ENCODE peak calls at places on chromosomes 6 and 20, in nine cellular contexts. One of them, this sample, is unnamed.

GRCh38 chr20:63375438-63375837 is 14.3 kb upstream of the CHRNA4 start:
- DNase-seq in CD8-positive, alpha-beta memory T cell: no peak
- DNase-seq in tibial artery: no peak
- DNase-seq in stimulated activated CD8-positive, alpha-beta memory T cell treated with anti-CD3 and anti-CD28 coated beads, Interleukin-15, amount 100 ng/mL, for 48 hours: no peak
- DNase-seq in stimulated activated CD4-positive, alpha-beta T cell treated with anti-CD3 and anti-CD28 coated beads, Interleukin-2, amount 100 ng/mL, for 4 hours: no peak
- DNase-seq in AG10803: no peak
- DNase-seq in PC-9: no peak
- DNase-seq in WTC11: no peak
- DNase-seq in mucosa of gallbladder: no peak
- DNase-seq in this sample: no peak

GRCh38 chr20:35007891-35008290 is 52.2 kb downstream of the MYH7B start:
- DNase-seq in stimulated activated CD8-positive, alpha-beta memory T cell treated with anti-CD3 and anti-CD28 coated beads, Interleukin-15, amount 100 ng/mL, for 48 hours: no peak
- DNase-seq in PC-9: no peak
- DNase-seq in WTC11: no peak
- DNase-seq in tibial artery: peak; percentile 12
- DNase-seq in CD8-positive, alpha-beta memory T cell: no peak
- DNase-seq in stimulated activated CD4-positive, alpha-beta T cell treated with anti-CD3 and anti-CD28 coated beads, Interleukin-2, amount 100 ng/mL, for 4 hours: no peak
- DNase-seq in mucosa of gallbladder: no peak
- DNase-seq in AG10803: no peak
- DNase-seq in this sample: no peak

GRCh38 chr6:42278131-42278853 is 60.6 kb upstream of the MRPS10 start:
- DNase-seq in CD8-positive, alpha-beta memory T cell: no peak
- DNase-seq in AG10803: no peak
- DNase-seq in PC-9: no peak
- DNase-seq in tibial artery: no peak
- DNase-seq in WTC11: no peak
- DNase-seq in stimulated activated CD4-positive, alpha-beta T cell treated with anti-CD3 and anti-CD28 coated beads, Interleukin-2, amount 100 ng/mL, for 4 hours: no peak
- DNase-seq in mucosa of gallbladder: no peak
- DNase-seq in stimulated activated CD8-positive, alpha-beta memory T cell treated with anti-CD3 and anti-CD28 coated beads, Interleukin-15, amount 100 ng/mL, for 48 hours: no peak
- DNase-seq in this sample: no peak

GRCh38 chr6:31791324-31792089 is 4.0 kb downstream of the VARS1 start:
- DNase-seq in stimulated activated CD8-positive, alpha-beta memory T cell treated with anti-CD3 and anti-CD28 coated beads, Interleukin-15, amount 100 ng/mL, for 48 hours: no peak
- DNase-seq in WTC11: peak; percentile 83
- DNase-seq in stimulated activated CD4-positive, alpha-beta T cell treated with anti-CD3 and anti-CD28 coated beads, Interleukin-2, amount 100 ng/mL, for 4 hours: no peak
- DNase-seq in AG10803: peak; percentile 43
- DNase-seq in CD8-positive, alpha-beta memory T cell: no peak
- DNase-seq in tibial artery: no peak
- DNase-seq in PC-9: no peak
- DNase-seq in mucosa of gallbladder: peak; percentile 37
- DNase-seq in this sample: no peak

GRCh38 chr6:84554706-84555105 is 209.7 kb downstream of the TBX18 start:
- DNase-seq in PC-9: no peak
- DNase-seq in tibial artery: no peak
- DNase-seq in stimulated activated CD8-positive, alpha-beta memory T cell treated with anti-CD3 and anti-CD28 coated beads, Interleukin-15, amount 100 ng/mL, for 48 hours: no peak
- DNase-seq in stimulated activated CD4-positive, alpha-beta T cell treated with anti-CD3 and anti-CD28 coated beads, Interleukin-2, amount 100 ng/mL, for 4 hours: no peak
- DNase-seq in CD8-positive, alpha-beta memory T cell: no peak
- DNase-seq in mucosa of gallbladder: no peak
- DNase-seq in AG10803: no peak
- DNase-seq in WTC11: no peak
- DNase-seq in this sample: no peak

GRCh38 chr6:167760979-167761793 is 65.5 kb upstream of the AFDN start:
- DNase-seq in CD8-positive, alpha-beta memory T cell: no peak
- DNase-seq in tibial artery: peak; percentile 70
- DNase-seq in mucosa of gallbladder: peak; percentile 76
- DNase-seq in AG10803: no peak
- DNase-seq in stimulated activated CD8-positive, alpha-beta memory T cell treated with anti-CD3 and anti-CD28 coated beads, Interleukin-15, amount 100 ng/mL, for 48 hours: no peak
- DNase-seq in WTC11: no peak
- DNase-seq in stimulated activated CD4-positive, alpha-beta T cell treated with anti-CD3 and anti-CD28 coated beads, Interleukin-2, amount 100 ng/mL, for 4 hours: no peak
- DNase-seq in PC-9: no peak
- DNase-seq in this sample: no peak

GRCh38 chr6:111540971-111541719 is 58.1 kb upstream of the REV3L start:
- DNase-seq in PC-9: no peak
- DNase-seq in CD8-positive, alpha-beta memory T cell: no peak
- DNase-seq in tibial artery: no peak
- DNase-seq in mucosa of gallbladder: no peak
- DNase-seq in stimulated activated CD8-positive, alpha-beta memory T cell treated with anti-CD3 and anti-CD28 coated beads, Interleukin-15, amount 100 ng/mL, for 48 hours: no peak
- DNase-seq in AG10803: no peak
- DNase-seq in WTC11: no peak
- DNase-seq in stimulated activated CD4-positive, alpha-beta T cell treated with anti-CD3 and anti-CD28 coated beads, Interleukin-2, amount 100 ng/mL, for 4 hours: no peak
- DNase-seq in this sample: no peak

GRCh38 chr20:50019466-50020256 is 36.9 kb downstream of the SNAI1 start:
- DNase-seq in tibial artery: no peak
- DNase-seq in stimulated activated CD4-positive, alpha-beta T cell treated with anti-CD3 and anti-CD28 coated beads, Interleukin-2, amount 100 ng/mL, for 4 hours: no peak
- DNase-seq in mucosa of gallbladder: no peak
- DNase-seq in WTC11: no peak
- DNase-seq in PC-9: peak; percentile 43
- DNase-seq in AG10803: no peak
- DNase-seq in CD8-positive, alpha-beta memory T cell: no peak
- DNase-seq in stimulated activated CD8-positive, alpha-beta memory T cell treated with anti-CD3 and anti-CD28 coated beads, Interleukin-15, amount 100 ng/mL, for 48 hours: no peak
- DNase-seq in this sample: no peak

GRCh38 chr6:41370488-41371111 is 35.2 kb downstream of the NCR2 start:
- DNase-seq in CD8-positive, alpha-beta memory T cell: no peak
- DNase-seq in stimulated activated CD8-positive, alpha-beta memory T cell treated with anti-CD3 and anti-CD28 coated beads, Interleukin-15, amount 100 ng/mL, for 48 hours: no peak
- DNase-seq in stimulated activated CD4-positive, alpha-beta T cell treated with anti-CD3 and anti-CD28 coated beads, Interleukin-2, amount 100 ng/mL, for 4 hours: no peak
- DNase-seq in tibial artery: no peak
- DNase-seq in AG10803: no peak
- DNase-seq in WTC11: no peak
- DNase-seq in PC-9: no peak
- DNase-seq in mucosa of gallbladder: no peak
- DNase-seq in this sample: no peak

GRCh38 chr20:20712004-20712473 is 405 bp downstream of the RALGAPA2 start:
- DNase-seq in AG10803: no peak
- DNase-seq in tibial artery: no peak
- DNase-seq in CD8-positive, alpha-beta memory T cell: no peak
- DNase-seq in mucosa of gallbladder: peak; percentile 22
- DNase-seq in PC-9: peak; percentile 13
- DNase-seq in stimulated activated CD4-positive, alpha-beta T cell treated with anti-CD3 and anti-CD28 coated beads, Interleukin-2, amount 100 ng/mL, for 4 hours: no peak
- DNase-seq in WTC11: peak; percentile 36
- DNase-seq in stimulated activated CD8-positive, alpha-beta memory T cell treated with anti-CD3 and anti-CD28 coated beads, Interleukin-15, amount 100 ng/mL, for 48 hours: no peak
- DNase-seq in this sample: no peak

GRCh38 chr6:80280258-80281010 is 174.0 kb downstream of the BCKDHB start:
- DNase-seq in PC-9: peak; percentile 3
- DNase-seq in tibial artery: no peak
- DNase-seq in CD8-positive, alpha-beta memory T cell: no peak
- DNase-seq in stimulated activated CD4-positive, alpha-beta T cell treated with anti-CD3 and anti-CD28 coated beads, Interleukin-2, amount 100 ng/mL, for 4 hours: no peak
- DNase-seq in AG10803: peak; percentile 35
- DNase-seq in stimulated activated CD8-positive, alpha-beta memory T cell treated with anti-CD3 and anti-CD28 coated beads, Interleukin-15, amount 100 ng/mL, for 48 hours: no peak
- DNase-seq in WTC11: no peak
- DNase-seq in mucosa of gallbladder: no peak
- DNase-seq in this sample: no peak

GRCh38 chr6:157909282-157909664 is 72.4 kb upstream of the SYNJ2 start:
- DNase-seq in PC-9: no peak
- DNase-seq in AG10803: no peak
- DNase-seq in mucosa of gallbladder: no peak
- DNase-seq in CD8-positive, alpha-beta memory T cell: no peak
- DNase-seq in WTC11: no peak
- DNase-seq in stimulated activated CD4-positive, alpha-beta T cell treated with anti-CD3 and anti-CD28 coated beads, Interleukin-2, amount 100 ng/mL, for 4 hours: no peak
- DNase-seq in stimulated activated CD8-positive, alpha-beta memory T cell treated with anti-CD3 and anti-CD28 coated beads, Interleukin-15, amount 100 ng/mL, for 48 hours: no peak
- DNase-seq in tibial artery: no peak
- DNase-seq in this sample: no peak

GRCh38 chr6:73803562-73804221 is 107.7 kb downstream of the CD109 start:
- DNase-seq in mucosa of gallbladder: no peak
- DNase-seq in AG10803: peak; percentile 98
- DNase-seq in CD8-positive, alpha-beta memory T cell: no peak
- DNase-seq in PC-9: peak; percentile 37
- DNase-seq in WTC11: peak; percentile 68
- DNase-seq in tibial artery: no peak
- DNase-seq in stimulated activated CD8-positive, alpha-beta memory T cell treated with anti-CD3 and anti-CD28 coated beads, Interleukin-15, amount 100 ng/mL, for 48 hours: no peak
- DNase-seq in stimulated activated CD4-positive, alpha-beta T cell treated with anti-CD3 and anti-CD28 coated beads, Interleukin-2, amount 100 ng/mL, for 4 hours: no peak
- DNase-seq in this sample: no peak

GRCh38 chr6:170096803-170097504 is 193.9 kb downstream of the DLL1 start:
- DNase-seq in stimulated activated CD4-positive, alpha-beta T cell treated with anti-CD3 and anti-CD28 coated beads, Interleukin-2, amount 100 ng/mL, for 4 hours: no peak
- DNase-seq in AG10803: no peak
- DNase-seq in CD8-positive, alpha-beta memory T cell: no peak
- DNase-seq in tibial artery: peak; percentile 4
- DNase-seq in WTC11: peak; percentile 3
- DNase-seq in PC-9: no peak
- DNase-seq in mucosa of gallbladder: no peak
- DNase-seq in stimulated activated CD8-positive, alpha-beta memory T cell treated with anti-CD3 and anti-CD28 coated beads, Interleukin-15, amount 100 ng/mL, for 48 hours: no peak
- DNase-seq in this sample: no peak

GRCh38 chr6:112879920-112880413 is 532.8 kb downstream of the RFPL4B start:
- DNase-seq in WTC11: peak; percentile 83
- DNase-seq in stimulated activated CD4-positive, alpha-beta T cell treated with anti-CD3 and anti-CD28 coated beads, Interleukin-2, amount 100 ng/mL, for 4 hours: no peak
- DNase-seq in CD8-positive, alpha-beta memory T cell: peak; percentile 3
- DNase-seq in tibial artery: no peak
- DNase-seq in PC-9: peak; percentile 61
- DNase-seq in AG10803: peak; percentile 6
- DNase-seq in mucosa of gallbladder: peak; percentile 33
- DNase-seq in stimulated activated CD8-positive, alpha-beta memory T cell treated with anti-CD3 and anti-CD28 coated beads, Interleukin-15, amount 100 ng/mL, for 48 hours: no peak
- DNase-seq in this sample: no peak

GRCh38 chr20:4234128-4234527 is 218.8 kb upstream of the RNF24 start:
- DNase-seq in stimulated activated CD4-positive, alpha-beta T cell treated with anti-CD3 and anti-CD28 coated beads, Interleukin-2, amount 100 ng/mL, for 4 hours: no peak
- DNase-seq in stimulated activated CD8-positive, alpha-beta memory T cell treated with anti-CD3 and anti-CD28 coated beads, Interleukin-15, amount 100 ng/mL, for 48 hours: no peak
- DNase-seq in CD8-positive, alpha-beta memory T cell: no peak
- DNase-seq in AG10803: peak; percentile 95
- DNase-seq in WTC11: no peak
- DNase-seq in PC-9: no peak
- DNase-seq in mucosa of gallbladder: no peak
- DNase-seq in tibial artery: peak; percentile 59
- DNase-seq in this sample: no peak

GRCh38 chr6:119575721-119576120 is 226.2 kb upstream of the MAN1A1 start:
- DNase-seq in AG10803: peak; percentile 82
- DNase-seq in tibial artery: no peak
- DNase-seq in CD8-positive, alpha-beta memory T cell: no peak
- DNase-seq in mucosa of gallbladder: no peak
- DNase-seq in stimulated activated CD8-positive, alpha-beta memory T cell treated with anti-CD3 and anti-CD28 coated beads, Interleukin-15, amount 100 ng/mL, for 48 hours: no peak
- DNase-seq in WTC11: no peak
- DNase-seq in PC-9: no peak
- DNase-seq in stimulated activated CD4-positive, alpha-beta T cell treated with anti-CD3 and anti-CD28 coated beads, Interleukin-2, amount 100 ng/mL, for 4 hours: no peak
- DNase-seq in this sample: no peak

GRCh38 chr6:54448617-54449016 is 140.4 kb downstream of the TINAG start:
- DNase-seq in WTC11: no peak
- DNase-seq in tibial artery: no peak
- DNase-seq in AG10803: no peak
- DNase-seq in stimulated activated CD8-positive, alpha-beta memory T cell treated with anti-CD3 and anti-CD28 coated beads, Interleukin-15, amount 100 ng/mL, for 48 hours: no peak
- DNase-seq in PC-9: no peak
- DNase-seq in stimulated activated CD4-positive, alpha-beta T cell treated with anti-CD3 and anti-CD28 coated beads, Interleukin-2, amount 100 ng/mL, for 4 hours: no peak
- DNase-seq in CD8-positive, alpha-beta memory T cell: no peak
- DNase-seq in mucosa of gallbladder: no peak
- DNase-seq in this sample: no peak

GRCh38 chr6:13624871-13625288 is 9.7 kb downstream of the NOL7 start:
- DNase-seq in stimulated activated CD8-positive, alpha-beta memory T cell treated with anti-CD3 and anti-CD28 coated beads, Interleukin-15, amount 100 ng/mL, for 48 hours: no peak
- DNase-seq in tibial artery: no peak
- DNase-seq in stimulated activated CD4-positive, alpha-beta T cell treated with anti-CD3 and anti-CD28 coated beads, Interleukin-2, amount 100 ng/mL, for 4 hours: peak; percentile 3
- DNase-seq in WTC11: peak; percentile 19
- DNase-seq in AG10803: peak; percentile 38
- DNase-seq in PC-9: no peak
- DNase-seq in CD8-positive, alpha-beta memory T cell: peak; percentile 2
- DNase-seq in mucosa of gallbladder: no peak
- DNase-seq in this sample: peak; percentile 10

GRCh38 chr6:147538821-147539220 is 30.3 kb downstream of the SAMD5 start:
- DNase-seq in WTC11: no peak
- DNase-seq in stimulated activated CD4-positive, alpha-beta T cell treated with anti-CD3 and anti-CD28 coated beads, Interleukin-2, amount 100 ng/mL, for 4 hours: no peak
- DNase-seq in PC-9: no peak
- DNase-seq in AG10803: no peak
- DNase-seq in stimulated activated CD8-positive, alpha-beta memory T cell treated with anti-CD3 and anti-CD28 coated beads, Interleukin-15, amount 100 ng/mL, for 48 hours: no peak
- DNase-seq in tibial artery: no peak
- DNase-seq in CD8-positive, alpha-beta memory T cell: no peak
- DNase-seq in mucosa of gallbladder: no peak
- DNase-seq in this sample: no peak

GRCh38 chr6:33613794-33614166 is 7.3 kb upstream of the ITPR3 start:
- DNase-seq in PC-9: peak; percentile 74
- DNase-seq in stimulated activated CD8-positive, alpha-beta memory T cell treated with anti-CD3 and anti-CD28 coated beads, Interleukin-15, amount 100 ng/mL, for 48 hours: no peak
- DNase-seq in stimulated activated CD4-positive, alpha-beta T cell treated with anti-CD3 and anti-CD28 coated beads, Interleukin-2, amount 100 ng/mL, for 4 hours: no peak
- DNase-seq in AG10803: peak; percentile 93
- DNase-seq in CD8-positive, alpha-beta memory T cell: no peak
- DNase-seq in tibial artery: no peak
- DNase-seq in mucosa of gallbladder: no peak
- DNase-seq in WTC11: no peak
- DNase-seq in this sample: no peak

GRCh38 chr6:9360881-9361280 is 925.5 kb upstream of the SLC35B3 start:
- DNase-seq in tibial artery: no peak
- DNase-seq in AG10803: no peak
- DNase-seq in WTC11: no peak
- DNase-seq in stimulated activated CD8-positive, alpha-beta memory T cell treated with anti-CD3 and anti-CD28 coated beads, Interleukin-15, amount 100 ng/mL, for 48 hours: no peak
- DNase-seq in PC-9: peak; percentile 14
- DNase-seq in mucosa of gallbladder: no peak
- DNase-seq in CD8-positive, alpha-beta memory T cell: no peak
- DNase-seq in stimulated activated CD4-positive, alpha-beta T cell treated with anti-CD3 and anti-CD28 coated beads, Interleukin-2, amount 100 ng/mL, for 4 hours: no peak
- DNase-seq in this sample: no peak

GRCh38 chr6:169205176-169206160 is 48.2 kb downstream of the THBS2 start:
- DNase-seq in stimulated activated CD8-positive, alpha-beta memory T cell treated with anti-CD3 and anti-CD28 coated beads, Interleukin-15, amount 100 ng/mL, for 48 hours: no peak
- DNase-seq in stimulated activated CD4-positive, alpha-beta T cell treated with anti-CD3 and anti-CD28 coated beads, Interleukin-2, amount 100 ng/mL, for 4 hours: no peak
- DNase-seq in AG10803: peak; percentile 93
- DNase-seq in PC-9: no peak
- DNase-seq in CD8-positive, alpha-beta memory T cell: no peak
- DNase-seq in mucosa of gallbladder: no peak
- DNase-seq in WTC11: no peak
- DNase-seq in tibial artery: no peak
- DNase-seq in this sample: no peak

GRCh38 chr6:144217264-144217663 is 66.9 kb downstream of the STX11 start:
- DNase-seq in WTC11: no peak
- DNase-seq in AG10803: no peak
- DNase-seq in tibial artery: no peak
- DNase-seq in stimulated activated CD4-positive, alpha-beta T cell treated with anti-CD3 and anti-CD28 coated beads, Interleukin-2, amount 100 ng/mL, for 4 hours: no peak
- DNase-seq in CD8-positive, alpha-beta memory T cell: no peak
- DNase-seq in PC-9: peak; percentile 2
- DNase-seq in mucosa of gallbladder: no peak
- DNase-seq in stimulated activated CD8-positive, alpha-beta memory T cell treated with anti-CD3 and anti-CD28 coated beads, Interleukin-15, amount 100 ng/mL, for 48 hours: no peak
- DNase-seq in this sample: no peak

GRCh38 chr6:88761237-88762031 is 202.0 kb downstream of the RNGTT start:
- DNase-seq in PC-9: no peak
- DNase-seq in tibial artery: no peak
- DNase-seq in stimulated activated CD4-positive, alpha-beta T cell treated with anti-CD3 and anti-CD28 coated beads, Interleukin-2, amount 100 ng/mL, for 4 hours: no peak
- DNase-seq in WTC11: no peak
- DNase-seq in CD8-positive, alpha-beta memory T cell: no peak
- DNase-seq in mucosa of gallbladder: no peak
- DNase-seq in AG10803: no peak
- DNase-seq in stimulated activated CD8-positive, alpha-beta memory T cell treated with anti-CD3 and anti-CD28 coated beads, Interleukin-15, amount 100 ng/mL, for 48 hours: no peak
- DNase-seq in this sample: no peak

GRCh38 chr6:16553531-16553930 is 207.7 kb downstream of the ATXN1 start:
- DNase-seq in AG10803: no peak
- DNase-seq in PC-9: no peak
- DNase-seq in WTC11: no peak
- DNase-seq in mucosa of gallbladder: no peak
- DNase-seq in CD8-positive, alpha-beta memory T cell: no peak
- DNase-seq in tibial artery: no peak
- DNase-seq in stimulated activated CD8-positive, alpha-beta memory T cell treated with anti-CD3 and anti-CD28 coated beads, Interleukin-15, amount 100 ng/mL, for 48 hours: no peak
- DNase-seq in stimulated activated CD4-positive, alpha-beta T cell treated with anti-CD3 and anti-CD28 coated beads, Interleukin-2, amount 100 ng/mL, for 4 hours: no peak
- DNase-seq in this sample: no peak

GRCh38 chr6:4853782-4854511 is 77.7 kb downstream of the CDYL start:
- DNase-seq in stimulated activated CD4-positive, alpha-beta T cell treated with anti-CD3 and anti-CD28 coated beads, Interleukin-2, amount 100 ng/mL, for 4 hours: no peak
- DNase-seq in stimulated activated CD8-positive, alpha-beta memory T cell treated with anti-CD3 and anti-CD28 coated beads, Interleukin-15, amount 100 ng/mL, for 48 hours: peak; percentile 16
- DNase-seq in CD8-positive, alpha-beta memory T cell: no peak
- DNase-seq in PC-9: peak; percentile 17
- DNase-seq in tibial artery: no peak
- DNase-seq in WTC11: no peak
- DNase-seq in AG10803: no peak
- DNase-seq in mucosa of gallbladder: no peak
- DNase-seq in this sample: no peak

GRCh38 chr6:104688283-104688969 is 171.3 kb downstream of the HACE1 start:
- DNase-seq in WTC11: no peak
- DNase-seq in AG10803: no peak
- DNase-seq in PC-9: no peak
- DNase-seq in tibial artery: no peak
- DNase-seq in stimulated activated CD4-positive, alpha-beta T cell treated with anti-CD3 and anti-CD28 coated beads, Interleukin-2, amount 100 ng/mL, for 4 hours: no peak
- DNase-seq in stimulated activated CD8-positive, alpha-beta memory T cell treated with anti-CD3 and anti-CD28 coated beads, Interleukin-15, amount 100 ng/mL, for 48 hours: no peak
- DNase-seq in CD8-positive, alpha-beta memory T cell: no peak
- DNase-seq in mucosa of gallbladder: no peak
- DNase-seq in this sample: no peak

GRCh38 chr6:68639211-68639610 is 4.1 kb downstream of the ADGRB3 start:
- DNase-seq in stimulated activated CD8-positive, alpha-beta memory T cell treated with anti-CD3 and anti-CD28 coated beads, Interleukin-15, amount 100 ng/mL, for 48 hours: no peak
- DNase-seq in tibial artery: no peak
- DNase-seq in AG10803: no peak
- DNase-seq in WTC11: no peak
- DNase-seq in stimulated activated CD4-positive, alpha-beta T cell treated with anti-CD3 and anti-CD28 coated beads, Interleukin-2, amount 100 ng/mL, for 4 hours: no peak
- DNase-seq in mucosa of gallbladder: no peak
- DNase-seq in PC-9: no peak
- DNase-seq in CD8-positive, alpha-beta memory T cell: no peak
- DNase-seq in this sample: no peak

GRCh38 chr20:438581-439469 is 23.5 kb downstream of the TBC1D20 start:
- DNase-seq in AG10803: no peak
- DNase-seq in WTC11: no peak
- DNase-seq in PC-9: no peak
- DNase-seq in tibial artery: peak; percentile 42
- DNase-seq in stimulated activated CD4-positive, alpha-beta T cell treated with anti-CD3 and anti-CD28 coated beads, Interleukin-2, amount 100 ng/mL, for 4 hours: peak; percentile 34
- DNase-seq in mucosa of gallbladder: no peak
- DNase-seq in CD8-positive, alpha-beta memory T cell: peak; percentile 51
- DNase-seq in stimulated activated CD8-positive, alpha-beta memory T cell treated with anti-CD3 and anti-CD28 coated beads, Interleukin-15, amount 100 ng/mL, for 48 hours: peak; percentile 46
- DNase-seq in this sample: peak; percentile 55

GRCh38 chr6:20352346-20352745 is 49.3 kb upstream of the E2F3 start:
- DNase-seq in WTC11: no peak
- DNase-seq in AG10803: no peak
- DNase-seq in PC-9: no peak
- DNase-seq in stimulated activated CD8-positive, alpha-beta memory T cell treated with anti-CD3 and anti-CD28 coated beads, Interleukin-15, amount 100 ng/mL, for 48 hours: no peak
- DNase-seq in mucosa of gallbladder: no peak
- DNase-seq in tibial artery: no peak
- DNase-seq in stimulated activated CD4-positive, alpha-beta T cell treated with anti-CD3 and anti-CD28 coated beads, Interleukin-2, amount 100 ng/mL, for 4 hours: no peak
- DNase-seq in CD8-positive, alpha-beta memory T cell: no peak
- DNase-seq in this sample: no peak

This sample was measured in activated T-cell treated with anti-CD3 and anti-CD28 coated beads, Interleukin-2, amount 50 U/mL, for 4 hours.